ENCODE peak calls at places on chromosome 21, in seven cellular contexts. J is left cardiac atrium, F is HT-29, T is progenitor cell of endocrine pancreas, B is ACHN, P is fibroblast of the conjunctiva, L is pancreas. I is an unnamed sample.

GRCh38 chr21:37842163-37842919 is 73.9 kb downstream of the KCNJ6 start:
- DNase-seq in J (no peak), F (no peak), T (no peak), B (no peak), P (no peak), L (no peak), I (no peak)

GRCh38 chr21:36454079-36454478 is 25.8 kb downstream of the CLDN14 start:
- DNase-seq in J (no peak), F (no peak), T (no peak), B (no peak), P (no peak), L (no peak), I (peak)

GRCh38 chr21:33854604-33855003 is 61.0 kb downstream of the ATP5PO start:
- DNase-seq in J (no peak), F (no peak), T (no peak), B (no peak), P (no peak), L (no peak), I (peak)

GRCh38 chr21:46452719-46453118 is 6.0 kb upstream of the DIP2A start:
- DNase-seq in J (no peak), F (no peak), T (no peak), B (no peak), P (no peak), L (no peak), I (no peak)

GRCh38 chr21:40054403-40054802 is 187.2 kb downstream of the PCP4 start:
- DNase-seq in J (peak), F (peak), T (no peak), B (no peak), P (no peak), L (peak), I (peak)

GRCh38 chr21:38494254-38494648 is 4.0 kb downstream of the ERG start:
- DNase-seq in J (no peak), F (no peak), T (no peak), B (no peak), P (no peak), L (no peak), I (no peak)

GRCh38 chr21:41953249-41953830 is 478 bp downstream of the C2CD2 start:
- DNase-seq in J (peak), F (no peak), T (no peak), B (peak), P (no peak), L (peak), I (no peak)

GRCh38 chr21:35840197-35840799 is 220.0 kb downstream of the SETD4 start:
- DNase-seq in J (peak), F (peak), T (peak), B (peak), P (peak), L (no peak), I (peak)

GRCh38 chr21:29298348-29299045 is at the start of gene BACH1:
- DNase-seq in J (peak), F (peak), T (peak), B (peak), P (peak), L (peak), I (peak)

GRCh38 chr21:37593015-37593414 is 226.4 kb downstream of the DYRK1A start:
- DNase-seq in J (no peak), F (no peak), T (no peak), B (no peak), P (no peak), L (no peak), I (no peak)

I was measured in NCI-H1417.